ENCODE peak calls at places on chromosomes 13 and 19, in four cellular contexts. J, I, A and N are unnamed samples.

GRCh38 chr13:39259371-39259770 is 221.1 kb downstream of the NHLRC3 start:
- DNase-seq in J (no peak), I (no peak), A (peak), N (no peak)

GRCh38 chr13:85970727-85971126 is 171.5 kb upstream of the SLITRK6 start:
- DNase-seq in J (no peak), I (no peak), A (no peak), N (no peak)

GRCh38 chr13:31395090-31395489 is 195.3 kb downstream of the B3GLCT start:
- DNase-seq in J (no peak), I (no peak), A (no peak), N (no peak)

GRCh38 chr19:2207991-2208860 is 27.9 kb downstream of the PLEKHJ1 start:
- DNase-seq in J (peak), I (peak), A (no peak), N (no peak)

GRCh38 chr13:20528451-20528850 is 2.8 kb upstream of the CRYL1 start:
- DNase-seq in J (no peak), I (no peak), A (peak), N (peak)

GRCh38 chr13:83121904-83122303 is 760.4 kb downstream of the SLITRK1 start:
- DNase-seq in J (no peak), I (no peak), A (no peak), N (no peak)

GRCh38 chr19:42655748-42656147 is 61.0 kb upstream of the CEACAM8 start:
- DNase-seq in J (no peak), I (no peak), A (no peak), N (no peak)

GRCh38 chr13:112450567-112451240 is 74.5 kb downstream of the SPACA7 start:
- DNase-seq in J (no peak), I (no peak), A (no peak), N (no peak)

GRCh38 chr13:50224534-50224933 is 209.3 kb downstream of the KCNRG start:
- DNase-seq in J (no peak), I (no peak), A (no peak), N (peak)

GRCh38 chr19:41945135-41945766 is 13.9 kb downstream of the RABAC1 start:
- DNase-seq in J (peak), I (no peak), A (peak), N (no peak)

DNA sequence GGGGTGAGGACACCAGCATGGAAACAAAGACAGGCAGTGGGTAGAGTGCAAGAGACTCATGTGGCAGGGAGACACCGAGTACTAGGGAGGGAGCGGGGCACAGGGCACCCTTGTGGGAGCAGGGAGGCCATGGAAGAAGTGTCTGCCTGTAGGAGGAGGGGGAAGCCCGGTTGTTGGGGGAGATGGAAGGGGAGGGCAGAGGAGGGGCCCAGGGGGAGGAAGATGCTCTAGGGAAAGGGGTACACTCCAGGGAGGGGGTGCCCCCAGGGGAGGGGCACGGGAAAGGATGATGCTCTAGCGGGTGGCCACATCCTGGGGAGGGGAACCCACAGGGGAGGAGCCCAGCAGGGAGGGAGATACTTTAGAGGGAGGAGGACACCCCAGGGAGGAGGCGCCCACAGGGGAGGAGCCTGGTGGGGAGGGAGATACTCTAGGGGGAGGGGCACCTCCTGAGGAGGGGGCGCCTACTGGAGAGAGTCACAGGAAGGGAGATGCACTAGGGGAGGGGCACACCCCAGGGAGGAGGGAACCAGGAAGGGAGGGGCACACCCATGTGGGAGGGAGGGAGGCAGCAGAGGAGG is 24.9 kb downstream of the CPAMD8 start:
- DNase-seq in J (no peak), I (no peak), A (no peak), N (no peak)
- TF ChIP-seq SPI1 in J (no peak), I (no peak), A (no peak), N (no peak)

DNA sequence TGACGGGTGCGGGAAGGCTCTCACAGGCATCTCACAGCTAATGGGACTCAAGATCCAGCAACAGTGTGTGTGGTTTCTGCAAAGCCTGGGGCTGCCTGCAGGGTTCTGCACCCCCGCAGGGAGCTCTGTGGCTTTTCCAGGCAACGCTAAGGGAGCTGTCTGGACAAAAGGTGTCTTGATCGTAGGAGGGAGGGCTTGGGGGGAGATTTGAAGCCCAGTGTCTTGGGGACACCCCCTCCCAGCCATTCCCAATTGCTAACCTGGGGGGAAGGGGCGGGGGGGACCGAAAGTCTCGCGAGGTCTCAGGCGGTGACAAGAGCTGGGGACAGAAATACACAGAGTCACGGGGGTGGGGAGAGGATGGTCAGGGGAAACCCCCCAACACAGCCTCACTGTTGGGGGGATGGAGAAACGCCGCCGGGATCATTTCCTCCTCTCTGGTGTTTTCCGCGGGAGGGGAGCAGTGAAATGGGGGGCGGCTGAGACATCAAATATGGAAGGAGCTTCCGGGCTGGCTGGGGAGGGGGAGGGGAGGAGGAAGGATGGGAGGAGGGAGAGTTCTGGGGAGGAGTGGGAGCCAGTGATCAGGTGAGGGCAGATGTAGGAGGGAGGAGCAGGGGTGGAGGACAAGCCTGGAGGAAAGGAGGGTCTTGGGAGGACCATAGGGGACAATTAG is 13.3 kb downstream of the KCNC3 start:
- DNase-seq in J (peak), I (peak), A (no peak), N (no peak)
- TF ChIP-seq SPI1 in J (peak), I (no peak), A (peak), N (no peak)

GRCh38 chr13:30061217-30061616 is 210.8 kb upstream of the UBL3 start:
- DNase-seq in J (no peak), I (no peak), A (no peak), N (no peak)

GRCh38 chr13:30058429-30058828 is 208.0 kb upstream of the UBL3 start:
- DNase-seq in J (no peak), I (no peak), A (no peak), N (no peak)

GRCh38 chr13:30065181-30065580 is 214.8 kb upstream of the UBL3 start:
- DNase-seq in J (no peak), I (no peak), A (no peak), N (no peak)

DNA sequence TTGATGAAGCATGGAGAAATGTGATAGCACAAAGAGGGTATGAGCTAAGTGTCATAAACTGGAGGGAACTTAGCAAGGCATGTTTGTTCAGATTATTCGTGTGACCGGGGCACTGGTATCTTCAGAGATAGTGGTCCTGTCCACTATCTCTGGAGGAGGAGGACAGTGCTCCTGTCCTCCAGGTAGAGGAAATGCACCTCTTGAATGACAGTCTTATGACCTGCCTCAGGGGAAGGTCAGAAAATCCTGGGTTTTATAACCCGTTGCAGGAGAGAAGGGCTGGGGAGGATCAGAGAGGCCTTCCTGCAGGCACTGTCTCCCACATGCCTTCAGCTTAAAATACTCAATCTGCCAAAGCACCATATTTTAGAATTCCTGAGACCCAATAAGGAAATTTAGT is 213.5 kb upstream of the UBL3 start:
- DNase-seq in J (no peak), I (no peak), A (no peak), N (no peak)
- TF ChIP-seq SPI1 in J (no peak), I (no peak), A (no peak), N (no peak)

DNA sequence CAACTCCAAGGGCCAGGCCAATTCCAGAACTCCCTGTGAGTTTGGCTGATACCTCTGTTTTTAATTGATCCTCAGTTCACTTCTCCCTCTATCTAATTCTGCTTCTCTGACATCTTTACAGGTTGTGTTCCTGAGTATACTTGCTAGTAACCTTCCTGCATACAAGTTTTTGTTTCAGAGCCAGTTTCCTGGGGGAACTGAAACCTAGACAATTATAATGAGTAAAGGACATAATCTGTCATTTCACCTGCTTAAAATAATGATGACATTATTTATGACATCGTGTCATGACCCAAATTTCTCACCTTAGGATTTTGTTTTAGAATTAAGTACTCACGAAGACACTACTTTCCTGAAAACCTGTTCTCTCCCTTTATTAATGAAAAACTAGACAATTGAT is 12.5 kb upstream of the MYCBP2 start:
- DNase-seq in J (no peak), I (no peak), A (no peak), N (no peak)
- TF ChIP-seq SPI1 in J (peak), I (no peak), A (peak), N (no peak)

GRCh38 chr19:18167975-18168645 is 5.5 kb upstream of the IFI30 start:
- DNase-seq in J (peak), I (peak), A (no peak), N (peak)
- TF ChIP-seq SPI1 in J (no peak), I (no peak), A (no peak), N (no peak)

DNA sequence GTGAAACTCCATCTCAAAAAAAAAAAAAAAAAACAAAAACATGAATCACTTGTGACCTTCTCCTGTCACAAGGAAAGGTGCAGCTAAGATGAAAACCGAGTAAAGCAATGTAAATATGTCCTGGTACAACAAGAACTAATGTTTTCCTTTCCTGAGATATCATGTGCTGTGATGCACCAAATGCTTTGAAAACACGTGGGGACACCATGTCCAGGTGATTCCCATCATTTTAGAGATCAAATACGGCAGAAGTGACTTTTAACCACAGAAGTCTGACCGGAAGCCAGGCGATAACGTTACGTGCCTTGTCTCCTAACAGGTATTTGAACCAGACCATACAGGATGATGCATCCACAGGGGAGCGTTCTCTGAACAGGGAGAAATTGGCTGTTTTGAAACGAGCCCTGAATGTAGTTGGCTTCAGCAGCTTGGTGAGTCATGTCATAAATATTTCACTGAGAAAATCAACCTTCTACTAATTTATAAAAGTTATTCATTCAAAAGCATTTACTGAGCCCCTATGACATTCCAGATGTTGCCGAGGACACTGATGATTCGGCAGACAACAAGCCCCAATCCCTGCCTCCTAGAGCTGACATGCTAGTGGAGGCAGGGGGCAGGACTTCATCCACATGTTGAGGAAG is 328.1 kb downstream of the MYO16 start:
- DNase-seq in J (no peak), I (no peak), A (no peak), N (no peak)
- TF ChIP-seq SPI1 in J (no peak), I (no peak), A (no peak), N (no peak)

GRCh38 chr13:95494082-95494681 is 58.3 kb upstream of the CLDN10 start:
- DNase-seq in J (peak), I (peak), A (no peak), N (no peak)
- TF ChIP-seq SPI1 in J (no peak), I (no peak), A (no peak), N (no peak)

GRCh38 chr19:55640043-55640576 is 692 bp upstream of the ZNF580 start:
- DNase-seq in J (no peak), I (peak), A (no peak), N (peak)

GRCh38 chr19:55640577-55641375 is at the start of gene ZNF580:
- DNase-seq in J (peak), I (peak), A (no peak), N (no peak)

GRCh38 chr19:55636723-55637122 is 4.1 kb upstream of the ZNF580 start:
- DNase-seq in J (no peak), I (no peak), A (no peak), N (no peak)

GRCh38 chr19:55637534-55637933 is 3.3 kb upstream of the ZNF580 start:
- DNase-seq in J (no peak), I (no peak), A (no peak), N (no peak)

GRCh38 chr19:55638864-55639359 is 1.9 kb upstream of the ZNF580 start:
- DNase-seq in J (no peak), I (peak), A (no peak), N (no peak)
- TF ChIP-seq SPI1 in J (no peak), I (no peak), A (no peak), N (no peak)